ENCODE peak calls at places on chromosomes 4 and X, in seven cellular contexts. V is stimulated activated CD4-positive, alpha-beta T cell treated with anti-CD3 and anti-CD28 coated beads, Interleukin-1b, Interleukin-23, amount 100 ng/mL, for 4 hours; F is CD4-positive, alpha-beta memory T cell; D is GM10248; E is Calu3; X is mesendoderm; P is LoVo. N is an unnamed sample.

GRCh38 chrX:37380920-37381319 is 31.8 kb downstream of the PRRG1 start:
- DNase-seq in V (no peak), F (no peak), D (no peak), E (peak; percentile 48), X (no peak), P (peak; percentile 60), N (peak; percentile 57)

GRCh38 chr4:174631901-174632758 is 109.8 kb upstream of the HPGD start:
- DNase-seq in V (no peak), F (no peak), D (peak; percentile 27), E (peak; percentile 12), X (peak; percentile 67), P (peak; percentile 75), N (peak; percentile 39)

GRCh38 chrX:8364369-8365141 is 100.1 kb upstream of the VCX3B start:
- DNase-seq in V (no peak), F (no peak), D (no peak), E (no peak), X (peak; percentile 71), P (peak; percentile 0), N (no peak)

GRCh38 chr4:121651597-121651996 is 45.2 kb downstream of the ANXA5 start:
- DNase-seq in V (no peak), F (no peak), D (peak; percentile 13), E (no peak), X (no peak), P (no peak), N (no peak)

GRCh38 chr4:20393486-20394100 is 141.9 kb downstream of the SLIT2 start:
- DNase-seq in V (no peak), F (no peak), D (no peak), E (no peak), X (no peak), P (no peak), N (peak; percentile 25)

GRCh38 chrX:51891821-51892551 is 1.4 kb upstream of the MAGED1 start:
- DNase-seq in V (no peak), F (no peak), D (no peak), E (no peak), X (peak; percentile 41), P (no peak), N (peak; percentile 93)

GRCh38 chrX:14873676-14874049 is 442 bp downstream of the MOSPD2 start:
- DNase-seq in V (no peak), F (no peak), D (no peak), E (no peak), X (no peak), P (no peak), N (no peak)

GRCh38 chr4:188911199-188911598 is 772.0 kb downstream of the TRIML1 start:
- DNase-seq in V (no peak), F (no peak), D (no peak), E (no peak), X (no peak), P (no peak), N (no peak)

GRCh38 chr4:142781114-142781513 is 65.0 kb downstream of the INPP4B start:
- DNase-seq in V (no peak), F (no peak), D (no peak), E (no peak), X (no peak), P (no peak), N (peak; percentile 4)

GRCh38 chr4:3407930-3408792 is 33.6 kb upstream of the HGFAC start:
- DNase-seq in V (no peak), F (no peak), D (no peak), E (no peak), X (no peak), P (no peak), N (no peak)

GRCh38 chrX:9329056-9329455 is 135.8 kb upstream of the TBL1X start:
- DNase-seq in V (no peak), F (no peak), D (no peak), E (no peak), X (no peak), P (no peak), N (no peak)

GRCh38 chr4:187172340-187172761 is 448.7 kb upstream of the FAT1 start:
- DNase-seq in V (no peak), F (no peak), D (no peak), E (peak; percentile 12), X (peak; percentile 41), P (peak; percentile 55), N (peak; percentile 98)

GRCh38 chrX:69019073-69019890 is 146.0 kb downstream of the PJA1 start:
- DNase-seq in V (no peak), F (no peak), D (no peak), E (no peak), X (no peak), P (no peak), N (no peak)

N was measured in EH.